ENCODE peak calls at places on chromosomes 12 and 14, in four cellular contexts. Q, M, W and X are unnamed samples.

GRCh38 chr12:91778938-91779400 is 366.7 kb downstream of the BTG1 start:
- DNase-seq in Q (peak; percentile 97), M (no peak), W (peak; percentile 44), X (peak; percentile 33)

GRCh38 chr12:77954156-77954555 is 123.5 kb downstream of the NAV3 start:
- DNase-seq in Q (no peak), M (no peak), W (no peak), X (no peak)

GRCh38 chr12:3293446-3294161 is 197.4 kb upstream of the PRMT8 start:
- DNase-seq in Q (no peak), M (no peak), W (no peak), X (no peak)

GRCh38 chr12:6773662-6774351 is 1.5 kb downstream of the LAG3 start:
- DNase-seq in Q (no peak), M (no peak), W (no peak), X (no peak)

GRCh38 chr14:35347323-35348043 is 55.3 kb downstream of the PSMA6 start:
- DNase-seq in Q (no peak), M (no peak), W (peak; percentile 58), X (no peak)

GRCh38 chr14:106846218-106846617 is 1319.8 kb downstream of the TMEM121 start:
- DNase-seq in Q (no peak), M (no peak), W (no peak), X (no peak)

GRCh38 chr14:91295851-91296796 is 51.6 kb upstream of the GPR68 start:
- DNase-seq in Q (no peak), M (no peak), W (no peak), X (no peak)

GRCh38 chr14:34711169-34711568 is 3.2 kb downstream of the CFL2 start:
- DNase-seq in Q (no peak), M (no peak), W (no peak), X (no peak)

GRCh38 chr12:52708010-52708409 is 4.7 kb upstream of the KRT77 start:
- DNase-seq in Q (no peak), M (no peak), W (peak; percentile 26), X (no peak)

GRCh38 chr12:122909442-122910288 is 13.7 kb upstream of the VPS37B start:
- DNase-seq in Q (peak; percentile 46), M (peak; percentile 42), W (no peak), X (no peak)

GRCh38 chr12:108850854-108851573 is 6.4 kb downstream of the SSH1 start:
- DNase-seq in Q (no peak), M (peak; percentile 77), W (no peak), X (no peak)

GRCh38 chr12:40551466-40551865 is 140.8 kb upstream of the CNTN1 start:
- DNase-seq in Q (no peak), M (no peak), W (no peak), X (no peak)

GRCh38 chr12:85277900-85278597 is 2.0 kb upstream of the ALX1 start:
- DNase-seq in Q (no peak), M (no peak), W (no peak), X (no peak)

GRCh38 chr14:65026526-65026925 is 39.8 kb downstream of the FNTB start:
- DNase-seq in Q (no peak), M (no peak), W (no peak), X (no peak)

GRCh38 chr12:5621329-5621728 is 189.4 kb downstream of the NTF3 start:
- DNase-seq in Q (no peak), M (no peak), W (no peak), X (no peak)

GRCh38 chr12:12684375-12685106 is 11.4 kb downstream of the GPR19 start:
- DNase-seq in Q (no peak), M (peak; percentile 53), W (no peak), X (no peak)

GRCh38 chr12:48631071-48631470 is 51.0 kb downstream of the KANSL2 start:
- DNase-seq in Q (peak; percentile 39), M (no peak), W (no peak), X (no peak)

GRCh38 chr14:102819176-102819628 is 42.0 kb downstream of the TRAF3 start:
- DNase-seq in Q (no peak), M (no peak), W (no peak), X (peak; percentile 33)

GRCh38 chr14:105850853-105851581 is 324.6 kb downstream of the TMEM121 start:
- DNase-seq in Q (no peak), M (no peak), W (no peak), X (no peak)

GRCh38 chr12:127373572-127373971 is 893.4 kb upstream of the TMEM132C start:
- DNase-seq in Q (no peak), M (no peak), W (no peak), X (no peak)

GRCh38 chr12:52969828-52970569 is 21.1 kb downstream of the KRT18 start:
- DNase-seq in Q (peak; percentile 98), M (peak; percentile 30), W (no peak), X (no peak)

GRCh38 chr12:122517877-122518276 is 8.9 kb downstream of the RSRC2 start:
- DNase-seq in Q (no peak), M (no peak), W (no peak), X (no peak)

GRCh38 chr14:100554082-100554677 is 33.0 kb downstream of the BEGAIN start:
- DNase-seq in Q (no peak), M (peak; percentile 75), W (no peak), X (no peak)

GRCh38 chr14:38252066-38252710 is 3.7 kb downstream of the CLEC14A start:
- DNase-seq in Q (no peak), M (no peak), W (no peak), X (no peak)